ENCODE peak calls at places on chromosomes 3 and 15, in seven cellular contexts. V is astrocyte of the spinal cord, U is MCF 10A, F is RWPE1, X is mesothelial cell of epicardium, D is Calu3, I is hepatocyte. J is an unnamed sample.

GRCh38 chr15:77853008-77853328 is 220.3 kb upstream of the LINGO1 start:
- DNase-seq in V (no peak), U (no peak), F (no peak), X (no peak), D (no peak), I (no peak), J (no peak)

GRCh38 chr3:194996746-194997145 is 274.2 kb downstream of the XXYLT1 start:
- DNase-seq in V (no peak), U (no peak), F (no peak), X (peak), D (no peak), I (no peak), J (no peak)

GRCh38 chr3:166844329-166844728 is 535.8 kb downstream of the ZBBX start:
- DNase-seq in V (no peak), U (peak), F (no peak), X (no peak), D (no peak), I (no peak), J (no peak)

GRCh38 chr3:13420051-13420816 is at the start of gene NUP210:
- DNase-seq in V (no peak), U (peak), F (no peak), X (no peak), D (peak), I (peak), J (peak)

GRCh38 chr15:88194162-88194561 is 62.4 kb downstream of the NTRK3 start:
- DNase-seq in V (no peak), U (no peak), F (no peak), X (no peak), D (no peak), I (no peak), J (no peak)

GRCh38 chr3:178083906-178084823 is 452.1 kb upstream of the KCNMB2 start:
- DNase-seq in V (peak), U (peak), F (peak), X (no peak), D (peak), I (peak), J (no peak)

GRCh38 chr3:119613872-119614271 is 16.2 kb downstream of the PLA1A start:
- DNase-seq in V (no peak), U (no peak), F (no peak), X (no peak), D (no peak), I (no peak), J (no peak)

GRCh38 chr3:127632441-127632840 is 3.5 kb downstream of the PODXL2 start:
- DNase-seq in V (no peak), U (no peak), F (no peak), X (peak), D (no peak), I (no peak), J (no peak)

GRCh38 chr15:72916939-72917338 is 133.4 kb upstream of the ADPGK start:
- DNase-seq in V (peak), U (peak), F (peak), X (no peak), D (peak), I (no peak), J (no peak)

GRCh38 chr3:78737988-78738387 is 1029.8 kb downstream of the ROBO1 start:
- DNase-seq in V (no peak), U (peak), F (no peak), X (no peak), D (no peak), I (no peak), J (no peak)

GRCh38 chr15:28018291-28019044 is 80.6 kb downstream of the OCA2 start:
- DNase-seq in V (no peak), U (no peak), F (no peak), X (no peak), D (no peak), I (no peak), J (no peak)

GRCh38 chr3:112445839-112446238 is 53.4 kb downstream of the BTLA start:
- DNase-seq in V (no peak), U (no peak), F (no peak), X (no peak), D (no peak), I (no peak), J (no peak)

GRCh38 chr3:104069114-104069513 is 1297.6 kb upstream of the ALCAM start:
- DNase-seq in V (peak), U (peak), F (peak), X (no peak), D (no peak), I (no peak), J (no peak)

GRCh38 chr3:39149059-39149455 is 4.3 kb downstream of the CSRNP1 start:
- DNase-seq in V (no peak), U (no peak), F (no peak), X (no peak), D (no peak), I (no peak), J (no peak)

GRCh38 chr3:128748527-128748926 is 22.5 kb downstream of the RAB7A start:
- DNase-seq in V (no peak), U (no peak), F (no peak), X (no peak), D (no peak), I (no peak), J (no peak)
- TF ChIP-seq CTCF in V (no peak), U (no peak), F (no peak), X (no peak), D (no peak), I (no peak), J (no peak)

GRCh38 chr15:40763801-40764765 is at the start of gene GCHFR:
- DNase-seq in V (peak), U (peak), F (peak), X (peak), D (peak), I (peak), J (peak)
- TF ChIP-seq CTCF in V (peak), U (no peak), F (peak), X (peak), D (no peak), I (peak), J (no peak)

DNA sequence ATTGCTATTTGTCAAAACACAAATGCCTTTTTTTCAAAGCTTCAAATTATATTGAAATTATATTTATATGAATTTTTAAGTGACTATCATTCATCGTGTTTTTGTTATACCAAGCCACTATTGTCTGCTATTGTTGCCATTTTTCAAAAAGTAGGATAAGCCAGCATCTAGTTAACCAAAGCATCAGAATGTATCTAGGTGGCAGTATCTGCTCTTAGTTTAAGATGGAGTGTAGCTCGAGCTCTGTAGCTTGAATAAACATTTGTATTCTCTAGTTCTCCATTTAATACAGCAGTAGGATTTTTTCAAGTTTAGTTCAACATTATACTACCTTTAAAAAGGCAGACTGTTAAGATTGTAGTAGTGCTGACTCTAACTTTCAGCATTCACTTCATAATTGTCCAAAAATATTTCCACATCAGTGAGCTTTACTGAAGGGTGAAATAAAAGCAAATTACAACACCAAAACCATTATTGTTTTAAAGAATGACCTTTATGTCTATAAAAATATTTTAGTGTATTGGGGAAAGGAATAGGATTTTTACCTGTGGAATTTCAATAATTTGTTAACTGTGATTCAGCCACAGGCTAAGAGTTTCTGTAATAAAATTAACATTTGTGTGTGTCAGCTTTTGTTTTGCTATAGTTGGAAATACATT is 19.6 kb upstream of the C15orf61 start:
- DNase-seq in V (peak), U (peak), F (peak), X (no peak), D (no peak), I (peak), J (no peak)
- TF ChIP-seq CTCF in V (peak), U (peak), F (peak), X (no peak), D (no peak), I (peak), J (peak)

GRCh38 chr3:16060945-16061344 is 113.5 kb upstream of the GALNT15 start:
- DNase-seq in V (peak), U (peak), F (peak), X (no peak), D (no peak), I (peak), J (no peak)

GRCh38 chr3:16061491-16061890 is 113.0 kb upstream of the GALNT15 start:
- DNase-seq in V (no peak), U (no peak), F (no peak), X (no peak), D (no peak), I (no peak), J (no peak)

GRCh38 chr3:16059081-16059537 is 115.4 kb upstream of the GALNT15 start:
- DNase-seq in V (peak), U (no peak), F (no peak), X (no peak), D (no peak), I (no peak), J (no peak)

GRCh38 chr3:16059700-16060357 is 114.7 kb upstream of the GALNT15 start:
- DNase-seq in V (no peak), U (no peak), F (peak), X (no peak), D (no peak), I (no peak), J (no peak)

DNA sequence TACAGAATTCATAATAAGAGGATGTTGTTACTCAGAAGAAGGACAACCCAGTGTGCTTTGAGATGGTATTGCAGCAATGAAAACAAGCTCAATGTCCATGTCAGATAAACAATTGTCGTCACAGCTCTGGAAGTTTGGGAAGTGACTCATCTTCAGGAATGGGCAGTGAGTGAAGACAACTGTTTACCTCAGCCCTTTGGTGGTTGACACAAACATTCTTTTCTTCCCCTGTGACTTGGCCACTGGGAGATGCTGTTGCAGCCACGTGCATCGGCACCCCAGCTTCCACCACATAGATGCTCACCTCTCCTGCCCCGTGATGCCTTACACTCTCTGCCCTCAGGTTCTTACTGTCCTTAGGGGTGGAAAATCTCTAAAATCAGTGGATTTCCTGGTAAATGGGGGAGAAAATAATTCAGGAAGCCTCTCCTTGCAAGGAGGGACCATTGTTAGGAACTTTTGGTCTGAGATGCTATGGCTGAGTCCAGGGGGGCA is 114.1 kb upstream of the GALNT15 start:
- DNase-seq in V (peak), U (peak), F (peak), X (no peak), D (peak), I (peak), J (no peak)
- TF ChIP-seq CTCF in V (peak), U (no peak), F (no peak), X (no peak), D (no peak), I (no peak), J (no peak)

GRCh38 chr3:184811999-184812844 is at the start of gene VPS8:
- DNase-seq in V (peak), U (peak), F (peak), X (peak), D (peak), I (peak), J (peak)
- TF ChIP-seq CTCF in V (peak), U (peak), F (peak), X (peak), D (peak), I (peak), J (peak)

DNA sequence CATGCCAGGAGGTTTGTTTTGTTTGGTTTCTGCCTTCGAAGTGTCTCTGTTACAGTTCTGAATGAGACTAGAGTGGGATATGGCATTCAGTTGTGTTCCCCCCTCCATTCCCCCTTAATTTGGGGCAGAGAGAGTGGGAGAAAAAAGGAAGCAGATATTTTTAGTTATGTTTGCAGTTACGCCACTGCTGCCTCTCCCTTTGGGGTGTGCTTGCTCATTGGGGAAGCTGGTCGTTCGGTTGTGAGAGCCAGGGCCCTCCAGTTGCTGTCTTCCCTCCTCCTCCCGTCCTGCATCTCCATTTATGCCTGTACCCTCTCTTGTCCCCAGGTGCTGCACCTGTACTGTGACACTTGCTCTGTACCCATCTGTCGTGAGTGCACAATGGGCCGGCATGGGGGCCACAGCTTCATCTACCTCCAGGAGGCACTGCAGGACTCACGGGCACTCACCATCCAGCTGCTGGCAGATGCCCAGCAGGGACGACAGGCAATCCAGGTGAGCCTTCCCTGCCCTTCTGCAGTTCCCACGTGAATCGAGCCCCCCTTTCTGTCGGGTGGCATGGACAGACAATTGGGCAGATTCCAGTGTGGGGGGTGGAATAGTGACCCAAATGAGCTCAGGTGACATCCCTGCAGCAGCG is 55.8 kb downstream of the TRIM71 start:
- DNase-seq in V (no peak), U (peak), F (no peak), X (no peak), D (peak), I (no peak), J (no peak)
- TF ChIP-seq CTCF in V (no peak), U (no peak), F (no peak), X (no peak), D (no peak), I (no peak), J (no peak)

DNA sequence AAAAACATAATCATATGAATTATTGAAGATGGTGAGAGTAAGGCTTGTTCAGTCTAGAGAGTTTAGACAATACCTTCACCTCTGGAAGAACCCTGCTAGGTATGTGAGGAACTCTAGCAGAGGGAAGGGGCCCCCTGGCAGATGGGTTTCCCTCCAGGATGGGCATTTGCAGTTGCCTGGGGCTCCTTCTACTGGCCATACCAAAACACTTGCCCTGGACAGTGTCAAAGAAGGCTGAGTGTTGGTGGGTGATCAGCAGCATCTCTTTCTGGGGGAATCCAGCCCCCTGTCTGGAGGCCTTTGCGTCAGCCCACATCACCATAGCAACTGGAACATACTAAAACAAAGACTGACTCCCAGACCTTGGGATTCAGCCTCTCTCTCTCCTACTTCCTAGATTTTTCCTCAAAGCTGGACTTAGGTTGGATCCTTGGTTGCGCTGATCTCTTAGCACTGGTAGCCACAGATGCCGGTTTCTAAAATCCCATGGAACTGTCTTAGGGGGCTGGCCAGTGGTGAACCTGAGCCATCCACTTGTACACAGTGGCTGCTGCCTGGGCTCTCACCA is 8.2 kb downstream of the CEMIP start:
- DNase-seq in V (no peak), U (no peak), F (no peak), X (no peak), D (no peak), I (no peak), J (no peak)
- TF ChIP-seq CTCF in V (no peak), U (no peak), F (no peak), X (no peak), D (no peak), I (no peak), J (no peak)